ENCODE peak calls at places on chromosome 2, in nine cellular contexts. One of them, this sample, is unnamed.

GRCh38 chr2:128271186-128271890 is 47.3 kb downstream of the HS6ST1 start:
- DNase-seq in stimulated activated CD8-positive, alpha-beta memory T cell treated with anti-CD3 and anti-CD28 coated beads, Interleukin-4, amount 100 ng/mL, for 1 hour: no peak
- DNase-seq in NCI-H1417: no peak
- DNase-seq in left ventricle myocardium inferior: no peak
- DNase-seq in K562: no peak
- DNase-seq in central memory CD4-positive, alpha-beta T cell: no peak
- DNase-seq in cortex of kidney: no peak
- DNase-seq in effector CD4-positive, alpha-beta T cell: no peak
- DNase-seq in SW 1271: no peak
- DNase-seq in this sample: no peak

GRCh38 chr2:234670052-234670451 is 173.2 kb upstream of the ARL4C start:
- DNase-seq in NCI-H1417: no peak
- DNase-seq in left ventricle myocardium inferior: no peak
- DNase-seq in cortex of kidney: no peak
- DNase-seq in effector CD4-positive, alpha-beta T cell: no peak
- DNase-seq in K562: no peak
- DNase-seq in SW 1271: no peak
- DNase-seq in stimulated activated CD8-positive, alpha-beta memory T cell treated with anti-CD3 and anti-CD28 coated beads, Interleukin-4, amount 100 ng/mL, for 1 hour: no peak
- DNase-seq in central memory CD4-positive, alpha-beta T cell: no peak
- DNase-seq in this sample: no peak

GRCh38 chr2:6148887-6149286 is 456.7 kb downstream of the SOX11 start:
- DNase-seq in cortex of kidney: no peak
- DNase-seq in NCI-H1417: no peak
- DNase-seq in stimulated activated CD8-positive, alpha-beta memory T cell treated with anti-CD3 and anti-CD28 coated beads, Interleukin-4, amount 100 ng/mL, for 1 hour: no peak
- DNase-seq in effector CD4-positive, alpha-beta T cell: no peak
- DNase-seq in SW 1271: no peak
- DNase-seq in central memory CD4-positive, alpha-beta T cell: no peak
- DNase-seq in K562: no peak
- DNase-seq in left ventricle myocardium inferior: no peak
- DNase-seq in this sample: no peak

GRCh38 chr2:97712693-97713295 is 582 bp upstream of the ZAP70 start:
- DNase-seq in NCI-H1417: no peak
- DNase-seq in left ventricle myocardium inferior: no peak
- DNase-seq in SW 1271: no peak
- DNase-seq in effector CD4-positive, alpha-beta T cell: no peak
- DNase-seq in K562: no peak
- DNase-seq in central memory CD4-positive, alpha-beta T cell: peak; percentile 19
- DNase-seq in stimulated activated CD8-positive, alpha-beta memory T cell treated with anti-CD3 and anti-CD28 coated beads, Interleukin-4, amount 100 ng/mL, for 1 hour: peak; percentile 42
- DNase-seq in cortex of kidney: no peak
- DNase-seq in this sample: no peak

GRCh38 chr2:86338778-86339295 is 1.4 kb upstream of the REEP1 start:
- DNase-seq in stimulated activated CD8-positive, alpha-beta memory T cell treated with anti-CD3 and anti-CD28 coated beads, Interleukin-4, amount 100 ng/mL, for 1 hour: no peak
- DNase-seq in central memory CD4-positive, alpha-beta T cell: no peak
- DNase-seq in effector CD4-positive, alpha-beta T cell: no peak
- DNase-seq in NCI-H1417: no peak
- DNase-seq in cortex of kidney: no peak
- DNase-seq in left ventricle myocardium inferior: no peak
- DNase-seq in SW 1271: no peak
- DNase-seq in K562: no peak
- DNase-seq in this sample: no peak

GRCh38 chr2:36439084-36439483 is 83.5 kb downstream of the CRIM1 start:
- DNase-seq in cortex of kidney: no peak
- DNase-seq in K562: no peak
- DNase-seq in effector CD4-positive, alpha-beta T cell: no peak
- DNase-seq in left ventricle myocardium inferior: no peak
- DNase-seq in stimulated activated CD8-positive, alpha-beta memory T cell treated with anti-CD3 and anti-CD28 coated beads, Interleukin-4, amount 100 ng/mL, for 1 hour: no peak
- DNase-seq in NCI-H1417: no peak
- DNase-seq in central memory CD4-positive, alpha-beta T cell: no peak
- DNase-seq in SW 1271: no peak
- DNase-seq in this sample: no peak

GRCh38 chr2:96715658-96716057 is 24.2 kb downstream of the LMAN2L start:
- DNase-seq in K562: no peak
- DNase-seq in effector CD4-positive, alpha-beta T cell: no peak
- DNase-seq in stimulated activated CD8-positive, alpha-beta memory T cell treated with anti-CD3 and anti-CD28 coated beads, Interleukin-4, amount 100 ng/mL, for 1 hour: no peak
- DNase-seq in central memory CD4-positive, alpha-beta T cell: no peak
- DNase-seq in SW 1271: no peak
- DNase-seq in NCI-H1417: peak; percentile 2
- DNase-seq in left ventricle myocardium inferior: no peak
- DNase-seq in cortex of kidney: no peak
- DNase-seq in this sample: no peak

GRCh38 chr2:237291138-237291792 is 122.7 kb downstream of the COL6A3 start:
- DNase-seq in effector CD4-positive, alpha-beta T cell: no peak
- DNase-seq in SW 1271: peak; percentile 86
- DNase-seq in left ventricle myocardium inferior: peak; percentile 95
- DNase-seq in K562: peak; percentile 14
- DNase-seq in NCI-H1417: peak; percentile 94
- DNase-seq in stimulated activated CD8-positive, alpha-beta memory T cell treated with anti-CD3 and anti-CD28 coated beads, Interleukin-4, amount 100 ng/mL, for 1 hour: no peak
- DNase-seq in central memory CD4-positive, alpha-beta T cell: no peak
- DNase-seq in cortex of kidney: no peak
- DNase-seq in this sample: peak; percentile 90

GRCh38 chr2:73823916-73824523 is 4.7 kb upstream of the STAMBP start:
- DNase-seq in NCI-H1417: peak; percentile 87
- DNase-seq in left ventricle myocardium inferior: no peak
- DNase-seq in K562: peak; percentile 54
- DNase-seq in effector CD4-positive, alpha-beta T cell: peak; percentile 30
- DNase-seq in central memory CD4-positive, alpha-beta T cell: peak; percentile 55
- DNase-seq in SW 1271: peak; percentile 29
- DNase-seq in cortex of kidney: no peak
- DNase-seq in stimulated activated CD8-positive, alpha-beta memory T cell treated with anti-CD3 and anti-CD28 coated beads, Interleukin-4, amount 100 ng/mL, for 1 hour: no peak
- DNase-seq in this sample: no peak

GRCh38 chr2:9754532-9754887 is 88.8 kb upstream of the TAF1B start:
- DNase-seq in cortex of kidney: no peak
- DNase-seq in K562: no peak
- DNase-seq in stimulated activated CD8-positive, alpha-beta memory T cell treated with anti-CD3 and anti-CD28 coated beads, Interleukin-4, amount 100 ng/mL, for 1 hour: no peak
- DNase-seq in NCI-H1417: no peak
- DNase-seq in effector CD4-positive, alpha-beta T cell: no peak
- DNase-seq in central memory CD4-positive, alpha-beta T cell: no peak
- DNase-seq in SW 1271: no peak
- DNase-seq in left ventricle myocardium inferior: no peak
- DNase-seq in this sample: no peak

GRCh38 chr2:48175254-48175653 is 269.0 kb upstream of the FBXO11 start:
- DNase-seq in stimulated activated CD8-positive, alpha-beta memory T cell treated with anti-CD3 and anti-CD28 coated beads, Interleukin-4, amount 100 ng/mL, for 1 hour: no peak
- DNase-seq in effector CD4-positive, alpha-beta T cell: no peak
- DNase-seq in left ventricle myocardium inferior: no peak
- DNase-seq in central memory CD4-positive, alpha-beta T cell: no peak
- DNase-seq in cortex of kidney: no peak
- DNase-seq in SW 1271: no peak
- DNase-seq in K562: no peak
- DNase-seq in NCI-H1417: no peak
- DNase-seq in this sample: no peak

GRCh38 chr2:231463698-231464575 is at the start of gene NCL:
- DNase-seq in stimulated activated CD8-positive, alpha-beta memory T cell treated with anti-CD3 and anti-CD28 coated beads, Interleukin-4, amount 100 ng/mL, for 1 hour: peak; percentile 64
- DNase-seq in cortex of kidney: no peak
- DNase-seq in left ventricle myocardium inferior: peak; percentile 86
- DNase-seq in central memory CD4-positive, alpha-beta T cell: peak; percentile 88
- DNase-seq in NCI-H1417: peak; percentile 97
- DNase-seq in effector CD4-positive, alpha-beta T cell: peak; percentile 82
- DNase-seq in SW 1271: peak; percentile 46
- DNase-seq in K562: peak; percentile 60
- DNase-seq in this sample: peak; percentile 85

GRCh38 chr2:88005776-88006175 is 10.6 kb downstream of the RNU2-63P start:
- DNase-seq in SW 1271: no peak
- DNase-seq in effector CD4-positive, alpha-beta T cell: no peak
- DNase-seq in K562: no peak
- DNase-seq in stimulated activated CD8-positive, alpha-beta memory T cell treated with anti-CD3 and anti-CD28 coated beads, Interleukin-4, amount 100 ng/mL, for 1 hour: no peak
- DNase-seq in cortex of kidney: no peak
- DNase-seq in central memory CD4-positive, alpha-beta T cell: no peak
- DNase-seq in left ventricle myocardium inferior: no peak
- DNase-seq in NCI-H1417: no peak
- DNase-seq in this sample: no peak

GRCh38 chr2:73035899-73036778 is 35.4 kb downstream of the SFXN5 start:
- DNase-seq in cortex of kidney: no peak
- DNase-seq in effector CD4-positive, alpha-beta T cell: no peak
- DNase-seq in stimulated activated CD8-positive, alpha-beta memory T cell treated with anti-CD3 and anti-CD28 coated beads, Interleukin-4, amount 100 ng/mL, for 1 hour: no peak
- DNase-seq in left ventricle myocardium inferior: no peak
- DNase-seq in K562: peak; percentile 28
- DNase-seq in SW 1271: no peak
- DNase-seq in central memory CD4-positive, alpha-beta T cell: no peak
- DNase-seq in NCI-H1417: no peak
- DNase-seq in this sample: no peak

GRCh38 chr2:73947412-73948018 is 20.8 kb downstream of the DGUOK start:
- DNase-seq in central memory CD4-positive, alpha-beta T cell: no peak
- DNase-seq in stimulated activated CD8-positive, alpha-beta memory T cell treated with anti-CD3 and anti-CD28 coated beads, Interleukin-4, amount 100 ng/mL, for 1 hour: no peak
- DNase-seq in SW 1271: no peak
- DNase-seq in NCI-H1417: no peak
- DNase-seq in cortex of kidney: no peak
- DNase-seq in K562: no peak
- DNase-seq in effector CD4-positive, alpha-beta T cell: no peak
- DNase-seq in left ventricle myocardium inferior: no peak
- DNase-seq in this sample: no peak

GRCh38 chr2:12816379-12817306 is 99.9 kb downstream of the TRIB2 start:
- DNase-seq in central memory CD4-positive, alpha-beta T cell: peak; percentile 16
- DNase-seq in SW 1271: no peak
- DNase-seq in K562: no peak
- DNase-seq in NCI-H1417: no peak
- DNase-seq in stimulated activated CD8-positive, alpha-beta memory T cell treated with anti-CD3 and anti-CD28 coated beads, Interleukin-4, amount 100 ng/mL, for 1 hour: no peak
- DNase-seq in cortex of kidney: no peak
- DNase-seq in left ventricle myocardium inferior: no peak
- DNase-seq in effector CD4-positive, alpha-beta T cell: no peak
- DNase-seq in this sample: peak; percentile 35

GRCh38 chr2:54955358-54955673 is 94.9 kb downstream of the RTN4 start:
- DNase-seq in effector CD4-positive, alpha-beta T cell: no peak
- DNase-seq in SW 1271: no peak
- DNase-seq in central memory CD4-positive, alpha-beta T cell: no peak
- DNase-seq in left ventricle myocardium inferior: no peak
- DNase-seq in NCI-H1417: no peak
- DNase-seq in stimulated activated CD8-positive, alpha-beta memory T cell treated with anti-CD3 and anti-CD28 coated beads, Interleukin-4, amount 100 ng/mL, for 1 hour: no peak
- DNase-seq in cortex of kidney: no peak
- DNase-seq in K562: no peak
- DNase-seq in this sample: no peak

GRCh38 chr2:55961318-55961911 is 37.8 kb upstream of the EFEMP1 start:
- DNase-seq in central memory CD4-positive, alpha-beta T cell: no peak
- DNase-seq in effector CD4-positive, alpha-beta T cell: no peak
- DNase-seq in left ventricle myocardium inferior: no peak
- DNase-seq in K562: peak; percentile 31
- DNase-seq in cortex of kidney: no peak
- DNase-seq in stimulated activated CD8-positive, alpha-beta memory T cell treated with anti-CD3 and anti-CD28 coated beads, Interleukin-4, amount 100 ng/mL, for 1 hour: no peak
- DNase-seq in NCI-H1417: peak; percentile 83
- DNase-seq in SW 1271: no peak
- DNase-seq in this sample: no peak

This sample was measured in T1000.